ENCODE peak calls at places on chromosomes 11 and 22, in four cellular contexts. V is A549, A is upper lobe of right lung, Z is astrocyte. W is an unnamed sample.

GRCh38 chr22:20243545-20244249 is 24.4 kb downstream of the RTN4R start:
- DNase-seq in V (peak; percentile 33), Z (peak; percentile 73), A (peak; percentile 89), W (peak; percentile 39)

GRCh38 chr11:87722756-87723599 is 452.3 kb downstream of the RAB38 start:
- DNase-seq in Z (no peak), V (peak; percentile 23), A (peak; percentile 60), W (no peak)

GRCh38 chr11:912266-912665 is 1.7 kb upstream of the CHID1 start:
- DNase-seq in A (no peak), V (no peak), Z (no peak), W (no peak)

GRCh38 chr11:24375351-24375750 is 121.5 kb upstream of the LUZP2 start:
- DNase-seq in Z (no peak), V (no peak), A (no peak), W (no peak)

GRCh38 chr11:44893250-44894216 is 57.1 kb downstream of the TP53I11 start:
- DNase-seq in V (no peak), A (no peak), Z (no peak), W (no peak)

GRCh38 chr11:14308114-14308896 is 50.7 kb downstream of the RRAS2 start:
- DNase-seq in Z (peak; percentile 36), V (peak; percentile 66), A (no peak), W (no peak)

GRCh38 chr11:101430236-101430635 is 153.6 kb downstream of the TRPC6 start:
- DNase-seq in V (no peak), A (no peak), Z (no peak), W (no peak)

GRCh38 chr11:117724104-117724503 is 72.9 kb downstream of the DSCAML1 start:
- DNase-seq in V (no peak), Z (no peak), A (peak; percentile 26), W (no peak)

GRCh38 chr11:72075756-72076155 is 4.6 kb downstream of the NUMA1 start:
- DNase-seq in Z (no peak), V (no peak), A (no peak), W (no peak)

GRCh38 chr11:3159296-3160190 is 5.6 kb downstream of the OSBPL5 start:
- DNase-seq in Z (no peak), V (no peak), A (peak; percentile 82), W (no peak)

GRCh38 chr11:68365943-68366435 is 53.6 kb downstream of the LRP5 start:
- DNase-seq in Z (no peak), V (no peak), A (no peak), W (no peak)

GRCh38 chr11:47392546-47393162 is 14.3 kb upstream of the SPI1 start:
- DNase-seq in V (no peak), Z (no peak), A (no peak), W (no peak)

GRCh38 chr22:26143801-26144325 is 25.4 kb upstream of the SEZ6L start:
- DNase-seq in A (no peak), Z (no peak), V (no peak), W (no peak)

GRCh38 chr22:37267128-37267587 is 15.2 kb upstream of the CYTH4 start:
- DNase-seq in Z (no peak), V (no peak), A (peak; percentile 76), W (no peak)

GRCh38 chr11:11349870-11350325 is 3.2 kb downstream of the CSNK2A3 start:
- DNase-seq in V (no peak), Z (peak; percentile 87), A (no peak), W (no peak)

GRCh38 chr11:69327741-69328191 is 33.8 kb downstream of the MYEOV start:
- DNase-seq in V (no peak), A (peak; percentile 43), Z (no peak), W (no peak)

GRCh38 chr22:49751318-49751967 is 76.2 kb downstream of the BRD1 start:
- DNase-seq in A (peak; percentile 59), V (no peak), Z (no peak), W (no peak)

GRCh38 chr11:791658-792534 is 2.0 kb upstream of the CEND1 start:
- DNase-seq in A (no peak), V (no peak), Z (no peak), W (no peak)

GRCh38 chr11:27296406-27296994 is 66.5 kb downstream of the CCDC34 start:
- DNase-seq in V (peak; percentile 72), Z (peak; percentile 63), A (no peak), W (peak; percentile 26)

GRCh38 chr11:1543606-1544263 is 28.3 kb downstream of the DUSP8 start:
- DNase-seq in V (no peak), A (no peak), Z (no peak), W (no peak)

GRCh38 chr11:17722000-17722643 is 2.8 kb downstream of the MYOD1 start:
- DNase-seq in A (no peak), Z (no peak), V (peak; percentile 56), W (no peak)

GRCh38 chr22:48553119-48553518 is 1274.6 kb downstream of the BRD1 start:
- DNase-seq in Z (no peak), A (no peak), V (no peak), W (no peak)

GRCh38 chr11:22670803-22671202 is 4.4 kb downstream of the GAS2 start:
- DNase-seq in Z (no peak), A (no peak), V (peak; percentile 24), W (no peak)

GRCh38 chr11:45929486-45930030 is 7.1 kb downstream of the LARGE2 start:
- DNase-seq in V (no peak), A (peak; percentile 46), Z (no peak), W (no peak)

GRCh38 chr11:41225856-41226255 is 233.6 kb downstream of the LRRC4C start:
- DNase-seq in V (no peak), Z (no peak), A (no peak), W (no peak)

GRCh38 chr11:17605736-17606135 is 58.7 kb downstream of the OTOG start:
- DNase-seq in Z (no peak), A (no peak), V (no peak), W (no peak)

GRCh38 chr11:69156673-69157155 is 979 bp downstream of the SMIM38 start:
- DNase-seq in Z (no peak), V (no peak), A (peak; percentile 82), W (no peak)

GRCh38 chr11:46250071-46251052 is 27.1 kb upstream of the CREB3L1 start:
- DNase-seq in A (no peak), Z (no peak), V (no peak), W (no peak)

GRCh38 chr22:46931881-46932280 is 169.4 kb downstream of the TBC1D22A start:
- DNase-seq in A (no peak), Z (peak; percentile 87), V (no peak), W (peak; percentile 95)

GRCh38 chr11:73996161-73996747 is 12.6 kb downstream of the UCP3 start:
- DNase-seq in A (no peak), Z (no peak), V (no peak), W (no peak)
- H3K4me1 ChIP-seq in A (peaks cover 2% of the 10 kb centered on the region), Z (no peaks in the 10 kb centered on the region), V (no peaks in the 10 kb centered on the region), W (no peaks in the 10 kb centered on the region)

GRCh38 chr22:40209945-40210485 is 32.3 kb downstream of the TNRC6B start:
- DNase-seq in A (no peak), V (no peak), Z (no peak), W (no peak)
- H3K4me1 ChIP-seq in A (peaks cover 46% of the 10 kb centered on the region), V (no peaks in the 10 kb centered on the region), Z (no peaks in the 10 kb centered on the region), W (no peaks in the 10 kb centered on the region)

GRCh38 chr11:35524780-35525179 is 636 bp downstream of the PAMR1 start:
- DNase-seq in A (no peak), Z (no peak), V (no peak), W (no peak)
- H3K4me1 ChIP-seq in A (no peaks in the 10 kb centered on the region), Z (peaks cover 24% of the 10 kb centered on the region), V (peaks cover 3% of the 10 kb centered on the region), W (peaks cover 10% of the 10 kb centered on the region)

DNA sequence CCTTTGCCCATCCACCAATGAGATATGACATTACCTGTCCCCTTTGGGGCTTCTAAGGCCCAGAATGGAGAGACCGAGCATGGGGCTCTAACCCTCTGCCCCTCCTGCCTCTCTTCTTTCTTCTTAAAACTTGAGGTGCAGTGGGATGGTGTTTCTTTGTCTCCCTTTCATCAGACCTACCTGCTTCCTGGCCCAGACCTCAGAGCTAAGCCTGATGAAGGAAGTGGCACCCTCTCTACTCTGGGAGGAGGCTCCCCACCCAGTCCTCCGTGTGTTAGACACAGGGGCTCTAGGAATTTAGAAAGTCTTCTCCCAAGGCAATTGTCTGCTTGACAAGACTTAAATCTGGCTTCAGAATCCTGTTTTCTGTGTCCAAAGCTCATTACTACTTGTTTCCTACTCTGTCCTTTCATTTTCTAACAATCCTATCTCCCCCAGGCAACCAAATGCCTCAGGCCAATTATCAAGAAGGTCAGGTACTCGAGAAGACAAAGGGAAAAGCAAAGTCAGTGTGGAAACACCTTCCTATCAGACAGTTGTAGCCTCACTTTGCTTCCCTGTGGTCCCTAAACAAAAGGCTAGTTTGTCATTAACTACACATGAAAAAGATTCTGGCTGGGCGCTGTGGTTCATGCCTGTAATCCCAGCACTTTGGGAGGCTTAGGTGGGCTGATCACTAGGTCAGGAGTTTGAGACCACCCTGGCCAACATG is 20.3 kb upstream of the PARVA start:
- DNase-seq in Z (no peak), A (no peak), V (no peak), W (no peak)
- H3K4me1 ChIP-seq in Z (peaks cover 3% of the 10 kb centered on the region), A (no peaks in the 10 kb centered on the region), V (no peaks in the 10 kb centered on the region), W (no peaks in the 10 kb centered on the region)

DNA sequence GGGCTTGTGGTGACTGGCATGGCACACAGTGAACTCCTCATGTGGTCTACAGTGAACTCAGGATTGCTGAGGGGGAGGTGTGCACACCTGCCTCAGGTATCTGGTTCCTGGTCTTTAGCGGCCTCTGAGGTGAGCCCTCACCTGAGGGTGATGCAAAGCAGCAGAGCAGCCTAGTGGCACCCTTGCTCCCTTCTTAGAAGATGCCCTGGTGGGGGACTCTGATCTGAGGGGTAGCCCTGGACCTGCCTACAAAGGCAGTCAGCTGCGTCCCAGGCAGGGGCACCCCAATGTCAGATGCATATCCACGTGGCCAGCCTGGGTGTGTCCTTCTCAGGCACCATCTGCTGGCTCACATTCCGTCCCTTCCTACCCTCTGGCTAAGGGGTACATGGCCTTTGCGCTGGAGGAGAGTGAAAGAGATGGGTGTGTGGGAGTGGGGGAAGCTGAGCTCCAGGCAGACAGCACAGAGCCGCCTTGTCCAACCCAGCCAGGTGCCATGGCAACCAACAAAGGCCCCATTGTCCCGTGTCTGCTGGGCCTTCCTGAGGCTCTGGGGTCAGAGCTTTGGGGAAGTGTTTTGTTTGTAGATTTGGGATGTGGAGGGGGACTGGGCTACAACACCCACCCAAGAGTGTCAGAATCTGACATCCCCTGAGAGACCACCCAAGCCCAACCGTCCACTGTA is 5.8 kb downstream of the PLEKHB1 start:
- DNase-seq in Z (no peak), A (peak; percentile 49), V (no peak), W (no peak)
- H3K4me1 ChIP-seq in Z (no peaks in the 10 kb centered on the region), A (peaks cover 4% of the 10 kb centered on the region), V (no peaks in the 10 kb centered on the region), W (no peaks in the 10 kb centered on the region)

W was measured in foreskin keratinocyte.